ENCODE peak calls at places on chromosomes 6 and 20, in four cellular contexts. One of them, this sample, is unnamed.

GRCh38 chr20:57514273-57514751 is 10.6 kb downstream of the CTCFL start:
- DNase-seq in Panc1: peak
- DNase-seq in effector CD4-positive, alpha-beta T cell: no peak
- DNase-seq in foreskin fibroblast: peak
- DNase-seq in this sample: peak

GRCh38 chr6:155201461-155202226 is 62.2 kb upstream of the CLDN20 start:
- DNase-seq in Panc1: peak
- DNase-seq in foreskin fibroblast: peak
- DNase-seq in effector CD4-positive, alpha-beta T cell: no peak
- DNase-seq in this sample: no peak

GRCh38 chr6:1901556-1901955 is 291.8 kb downstream of the FOXC1 start:
- DNase-seq in foreskin fibroblast: peak
- DNase-seq in Panc1: no peak
- DNase-seq in effector CD4-positive, alpha-beta T cell: no peak
- DNase-seq in this sample: no peak

GRCh38 chr6:31246051-31246495 is 25.8 kb downstream of the HLA-C start:
- DNase-seq in foreskin fibroblast: peak
- DNase-seq in effector CD4-positive, alpha-beta T cell: no peak
- DNase-seq in Panc1: peak
- DNase-seq in this sample: no peak

GRCh38 chr20:22862645-22863230 is 172.4 kb upstream of the SSTR4 start:
- DNase-seq in foreskin fibroblast: no peak
- DNase-seq in Panc1: no peak
- DNase-seq in effector CD4-positive, alpha-beta T cell: no peak
- DNase-seq in this sample: no peak

GRCh38 chr6:144723431-144723830 is 438.3 kb downstream of the UTRN start:
- DNase-seq in foreskin fibroblast: no peak
- DNase-seq in effector CD4-positive, alpha-beta T cell: no peak
- DNase-seq in Panc1: no peak
- DNase-seq in this sample: no peak

GRCh38 chr6:16334671-16335070 is 96.3 kb downstream of the GMPR start:
- DNase-seq in effector CD4-positive, alpha-beta T cell: no peak
- DNase-seq in Panc1: no peak
- DNase-seq in foreskin fibroblast: peak
- DNase-seq in this sample: no peak

GRCh38 chr6:167153523-167153959 is 4.2 kb downstream of the GPR31 start:
- DNase-seq in effector CD4-positive, alpha-beta T cell: no peak
- DNase-seq in Panc1: no peak
- DNase-seq in foreskin fibroblast: no peak
- DNase-seq in this sample: no peak

GRCh38 chr6:88869263-88870023 is 94.0 kb downstream of the RNGTT start:
- DNase-seq in foreskin fibroblast: peak
- DNase-seq in effector CD4-positive, alpha-beta T cell: no peak
- DNase-seq in Panc1: no peak
- DNase-seq in this sample: no peak

GRCh38 chr20:33578510-33578909 is 83.6 kb upstream of the C20orf144 start:
- DNase-seq in foreskin fibroblast: peak
- DNase-seq in effector CD4-positive, alpha-beta T cell: no peak
- DNase-seq in Panc1: no peak
- DNase-seq in this sample: no peak

GRCh38 chr20:24814556-24815195 is 134.4 kb upstream of the CST7 start:
- DNase-seq in effector CD4-positive, alpha-beta T cell: no peak
- DNase-seq in Panc1: no peak
- DNase-seq in foreskin fibroblast: no peak
- DNase-seq in this sample: peak

GRCh38 chr20:3406481-3407425 is 716 bp downstream of the DNAAF9 start:
- DNase-seq in foreskin fibroblast: peak
- DNase-seq in effector CD4-positive, alpha-beta T cell: no peak
- DNase-seq in Panc1: no peak
- DNase-seq in this sample: peak

GRCh38 chr6:168950500-168951223 is 303.0 kb downstream of the THBS2 start:
- DNase-seq in effector CD4-positive, alpha-beta T cell: no peak
- DNase-seq in foreskin fibroblast: no peak
- DNase-seq in Panc1: no peak
- DNase-seq in this sample: no peak

GRCh38 chr6:54981647-54982046 is 135.1 kb downstream of the FAM83B start:
- DNase-seq in foreskin fibroblast: peak
- DNase-seq in effector CD4-positive, alpha-beta T cell: no peak
- DNase-seq in Panc1: no peak
- DNase-seq in this sample: no peak

GRCh38 chr6:134421496-134421895 is 103.6 kb upstream of the SGK1 start:
- DNase-seq in Panc1: no peak
- DNase-seq in foreskin fibroblast: peak
- DNase-seq in effector CD4-positive, alpha-beta T cell: no peak
- DNase-seq in this sample: no peak

GRCh38 chr6:138104618-138105213 is 2.5 kb downstream of the PERP start:
- DNase-seq in Panc1: no peak
- DNase-seq in effector CD4-positive, alpha-beta T cell: no peak
- DNase-seq in foreskin fibroblast: no peak
- DNase-seq in this sample: no peak

GRCh38 chr20:2417142-2417541 is 36.4 kb downstream of the TGM6 start:
- DNase-seq in Panc1: no peak
- DNase-seq in foreskin fibroblast: no peak
- DNase-seq in effector CD4-positive, alpha-beta T cell: no peak
- DNase-seq in this sample: no peak

GRCh38 chr20:1225263-1225728 is 548 bp upstream of the RAD21L1 start:
- DNase-seq in foreskin fibroblast: no peak
- DNase-seq in effector CD4-positive, alpha-beta T cell: no peak
- DNase-seq in Panc1: no peak
- DNase-seq in this sample: no peak

GRCh38 chr20:54219751-54220426 is 12.0 kb downstream of the PFDN4 start:
- DNase-seq in foreskin fibroblast: peak
- DNase-seq in effector CD4-positive, alpha-beta T cell: no peak
- DNase-seq in Panc1: no peak
- DNase-seq in this sample: peak

This sample was measured in COR-L47.